ENCODE peak calls at places on chromosomes 4 and X, in five cellular contexts. One of them, this sample, is unnamed.

GRCh38 chr4:58760737-58761136 is 1650.6 kb upstream of the IGFBP7 start:
- DNase-seq in stimulated activated CD4-positive, alpha-beta T cell treated with anti-CD3 and anti-CD28 coated beads, Interleukin-4, amount 100 ng/mL, for 4 hours: no peak
- DNase-seq in HTR-8/SVneo: no peak
- DNase-seq in body of pancreas: no peak
- DNase-seq in putamen: peak
- DNase-seq in this sample: no peak

GRCh38 chr4:2489841-2490552 is 21.1 kb downstream of the RNF4 start:
- DNase-seq in stimulated activated CD4-positive, alpha-beta T cell treated with anti-CD3 and anti-CD28 coated beads, Interleukin-4, amount 100 ng/mL, for 4 hours: no peak
- DNase-seq in HTR-8/SVneo: no peak
- DNase-seq in putamen: no peak
- DNase-seq in body of pancreas: no peak
- DNase-seq in this sample: no peak

GRCh38 chr4:125225806-125226205 is 88.9 kb upstream of the FAT4 start:
- DNase-seq in body of pancreas: no peak
- DNase-seq in putamen: no peak
- DNase-seq in stimulated activated CD4-positive, alpha-beta T cell treated with anti-CD3 and anti-CD28 coated beads, Interleukin-4, amount 100 ng/mL, for 4 hours: no peak
- DNase-seq in HTR-8/SVneo: no peak
- DNase-seq in this sample: no peak

GRCh38 chr4:23355263-23355662 is 534.6 kb downstream of the PPARGC1A start:
- DNase-seq in body of pancreas: no peak
- DNase-seq in HTR-8/SVneo: no peak
- DNase-seq in putamen: no peak
- DNase-seq in stimulated activated CD4-positive, alpha-beta T cell treated with anti-CD3 and anti-CD28 coated beads, Interleukin-4, amount 100 ng/mL, for 4 hours: no peak
- DNase-seq in this sample: no peak

GRCh38 chrX:37905436-37906147 is 58.2 kb upstream of the DYNLT3 start:
- DNase-seq in putamen: no peak
- DNase-seq in HTR-8/SVneo: no peak
- DNase-seq in stimulated activated CD4-positive, alpha-beta T cell treated with anti-CD3 and anti-CD28 coated beads, Interleukin-4, amount 100 ng/mL, for 4 hours: peak
- DNase-seq in body of pancreas: peak
- DNase-seq in this sample: peak

GRCh38 chrX:9604111-9604907 is 139.5 kb downstream of the TBL1X start:
- DNase-seq in HTR-8/SVneo: no peak
- DNase-seq in body of pancreas: peak
- DNase-seq in stimulated activated CD4-positive, alpha-beta T cell treated with anti-CD3 and anti-CD28 coated beads, Interleukin-4, amount 100 ng/mL, for 4 hours: no peak
- DNase-seq in putamen: peak
- DNase-seq in this sample: peak

GRCh38 chrX:10125248-10125615 is 31.5 kb upstream of the CLCN4 start:
- DNase-seq in stimulated activated CD4-positive, alpha-beta T cell treated with anti-CD3 and anti-CD28 coated beads, Interleukin-4, amount 100 ng/mL, for 4 hours: no peak
- DNase-seq in putamen: no peak
- DNase-seq in body of pancreas: no peak
- DNase-seq in HTR-8/SVneo: no peak
- DNase-seq in this sample: no peak

GRCh38 chrX:39327255-39327654 is 526.0 kb downstream of the MID1IP1 start:
- DNase-seq in HTR-8/SVneo: no peak
- DNase-seq in body of pancreas: no peak
- DNase-seq in stimulated activated CD4-positive, alpha-beta T cell treated with anti-CD3 and anti-CD28 coated beads, Interleukin-4, amount 100 ng/mL, for 4 hours: no peak
- DNase-seq in putamen: no peak
- DNase-seq in this sample: no peak

GRCh38 chr4:828641-829271 is 2.8 kb upstream of the CPLX1 start:
- DNase-seq in stimulated activated CD4-positive, alpha-beta T cell treated with anti-CD3 and anti-CD28 coated beads, Interleukin-4, amount 100 ng/mL, for 4 hours: no peak
- DNase-seq in body of pancreas: peak
- DNase-seq in HTR-8/SVneo: no peak
- DNase-seq in putamen: no peak
- DNase-seq in this sample: no peak

GRCh38 chr4:179695175-179695574 is 2252.9 kb upstream of the AGA start:
- DNase-seq in stimulated activated CD4-positive, alpha-beta T cell treated with anti-CD3 and anti-CD28 coated beads, Interleukin-4, amount 100 ng/mL, for 4 hours: no peak
- DNase-seq in HTR-8/SVneo: no peak
- DNase-seq in body of pancreas: no peak
- DNase-seq in putamen: no peak
- DNase-seq in this sample: no peak

GRCh38 chr4:90816754-90817153 is 689.6 kb downstream of the CCSER1 start:
- DNase-seq in putamen: no peak
- DNase-seq in body of pancreas: no peak
- DNase-seq in HTR-8/SVneo: no peak
- DNase-seq in stimulated activated CD4-positive, alpha-beta T cell treated with anti-CD3 and anti-CD28 coated beads, Interleukin-4, amount 100 ng/mL, for 4 hours: no peak
- DNase-seq in this sample: no peak